ENCODE peak calls at places on chromosomes 16 and 17, in seven cellular contexts. One of them, this sample, is unnamed.

GRCh38 chr16:83200005-83200779 is 573.4 kb downstream of the CDH13 start:
- DNase-seq in esophagus squamous epithelium: no peak
- DNase-seq in lower lobe of right lung: no peak
- DNase-seq in endothelial cell of umbilical vein: no peak
- DNase-seq in GM23338: peak; percentile 17
- DNase-seq in PC-9: no peak
- DNase-seq in ovary: no peak
- DNase-seq in this sample: peak; percentile 29

GRCh38 chr17:77609553-77610517 is 348.7 kb upstream of the TNRC6C start:
- DNase-seq in endothelial cell of umbilical vein: no peak
- DNase-seq in lower lobe of right lung: no peak
- DNase-seq in ovary: no peak
- DNase-seq in GM23338: no peak
- DNase-seq in esophagus squamous epithelium: no peak
- DNase-seq in PC-9: no peak
- DNase-seq in this sample: peak; percentile 17

GRCh38 chr17:37744961-37745800 is at the start of gene HNF1B:
- DNase-seq in PC-9: no peak
- DNase-seq in lower lobe of right lung: peak; percentile 59
- DNase-seq in endothelial cell of umbilical vein: no peak
- DNase-seq in GM23338: peak; percentile 83
- DNase-seq in esophagus squamous epithelium: no peak
- DNase-seq in ovary: no peak
- DNase-seq in this sample: no peak

GRCh38 chr16:51896013-51896412 is 650.9 kb downstream of the TOX3 start:
- DNase-seq in PC-9: no peak
- DNase-seq in GM23338: peak; percentile 66
- DNase-seq in esophagus squamous epithelium: no peak
- DNase-seq in endothelial cell of umbilical vein: no peak
- DNase-seq in ovary: no peak
- DNase-seq in lower lobe of right lung: no peak
- DNase-seq in this sample: no peak

GRCh38 chr16:11315499-11315898 is 29.8 kb upstream of the RMI2 start:
- DNase-seq in esophagus squamous epithelium: no peak
- DNase-seq in GM23338: peak; percentile 100
- DNase-seq in lower lobe of right lung: no peak
- DNase-seq in endothelial cell of umbilical vein: no peak
- DNase-seq in PC-9: peak; percentile 79
- DNase-seq in ovary: no peak
- DNase-seq in this sample: peak; percentile 37

GRCh38 chr17:9875441-9875840 is 29.6 kb downstream of the RCVRN start:
- DNase-seq in endothelial cell of umbilical vein: no peak
- DNase-seq in lower lobe of right lung: no peak
- DNase-seq in ovary: no peak
- DNase-seq in PC-9: peak; percentile 66
- DNase-seq in GM23338: peak; percentile 11
- DNase-seq in esophagus squamous epithelium: no peak
- DNase-seq in this sample: peak; percentile 85

GRCh38 chr16:31105677-31106213 is 2.4 kb upstream of the BCKDK start:
- DNase-seq in GM23338: peak; percentile 85
- DNase-seq in endothelial cell of umbilical vein: peak; percentile 63
- DNase-seq in PC-9: peak; percentile 93
- DNase-seq in lower lobe of right lung: peak; percentile 92
- DNase-seq in ovary: peak; percentile 86
- DNase-seq in esophagus squamous epithelium: no peak
- DNase-seq in this sample: peak; percentile 32

GRCh38 chr16:89452241-89452640 is 38.1 kb downstream of the ANKRD11 start:
- DNase-seq in GM23338: no peak
- DNase-seq in esophagus squamous epithelium: no peak
- DNase-seq in PC-9: no peak
- DNase-seq in endothelial cell of umbilical vein: no peak
- DNase-seq in lower lobe of right lung: no peak
- DNase-seq in ovary: no peak
- DNase-seq in this sample: no peak

GRCh38 chr17:36665417-36665816 is 64.0 kb downstream of the MRM1 start:
- DNase-seq in ovary: no peak
- DNase-seq in GM23338: no peak
- DNase-seq in lower lobe of right lung: no peak
- DNase-seq in endothelial cell of umbilical vein: no peak
- DNase-seq in esophagus squamous epithelium: no peak
- DNase-seq in PC-9: peak; percentile 27
- DNase-seq in this sample: no peak

GRCh38 chr16:48011888-48012658 is 143.7 kb downstream of the ABCC12 start:
- DNase-seq in PC-9: no peak
- DNase-seq in ovary: no peak
- DNase-seq in esophagus squamous epithelium: no peak
- DNase-seq in GM23338: no peak
- DNase-seq in lower lobe of right lung: no peak
- DNase-seq in endothelial cell of umbilical vein: no peak
- DNase-seq in this sample: no peak

GRCh38 chr17:39765159-39765558 is 27.4 kb downstream of the GRB7 start:
- DNase-seq in PC-9: no peak
- DNase-seq in esophagus squamous epithelium: no peak
- DNase-seq in lower lobe of right lung: no peak
- DNase-seq in endothelial cell of umbilical vein: no peak
- DNase-seq in GM23338: no peak
- DNase-seq in ovary: no peak
- DNase-seq in this sample: no peak

GRCh38 chr16:55297910-55298175 is 26.2 kb upstream of the IRX6 start:
- DNase-seq in PC-9: no peak
- DNase-seq in esophagus squamous epithelium: no peak
- DNase-seq in ovary: no peak
- DNase-seq in endothelial cell of umbilical vein: no peak
- DNase-seq in GM23338: no peak
- DNase-seq in lower lobe of right lung: no peak
- DNase-seq in this sample: no peak

GRCh38 chr17:36610472-36610871 is 9.1 kb downstream of the MRM1 start:
- DNase-seq in PC-9: no peak
- DNase-seq in GM23338: no peak
- DNase-seq in ovary: no peak
- DNase-seq in esophagus squamous epithelium: no peak
- DNase-seq in lower lobe of right lung: no peak
- DNase-seq in endothelial cell of umbilical vein: no peak
- DNase-seq in this sample: no peak

GRCh38 chr16:65617421-65617820 is 495.6 kb upstream of the CDH11 start:
- DNase-seq in PC-9: no peak
- DNase-seq in GM23338: no peak
- DNase-seq in endothelial cell of umbilical vein: no peak
- DNase-seq in esophagus squamous epithelium: no peak
- DNase-seq in ovary: no peak
- DNase-seq in lower lobe of right lung: no peak
- DNase-seq in this sample: no peak

GRCh38 chr16:74991593-74992403 is 6.9 kb upstream of the WDR59 start:
- DNase-seq in ovary: no peak
- DNase-seq in PC-9: no peak
- DNase-seq in esophagus squamous epithelium: no peak
- DNase-seq in endothelial cell of umbilical vein: no peak
- DNase-seq in GM23338: no peak
- DNase-seq in lower lobe of right lung: no peak
- DNase-seq in this sample: no peak

GRCh38 chr17:4599505-4600281 is 15.4 kb downstream of the SMTNL2 start:
- DNase-seq in endothelial cell of umbilical vein: no peak
- DNase-seq in lower lobe of right lung: no peak
- DNase-seq in GM23338: peak; percentile 74
- DNase-seq in esophagus squamous epithelium: no peak
- DNase-seq in ovary: peak; percentile 86
- DNase-seq in PC-9: peak; percentile 73
- DNase-seq in this sample: peak; percentile 29

GRCh38 chr17:20072692-20072992 is 63.5 kb downstream of the SPECC1 start:
- DNase-seq in ovary: no peak
- DNase-seq in endothelial cell of umbilical vein: no peak
- DNase-seq in PC-9: no peak
- DNase-seq in lower lobe of right lung: no peak
- DNase-seq in GM23338: no peak
- DNase-seq in esophagus squamous epithelium: no peak
- DNase-seq in this sample: no peak

GRCh38 chr17:81993726-81994592 is 16.5 kb downstream of the ASPSCR1 start:
- DNase-seq in GM23338: no peak
- DNase-seq in esophagus squamous epithelium: no peak
- DNase-seq in endothelial cell of umbilical vein: no peak
- DNase-seq in PC-9: no peak
- DNase-seq in ovary: no peak
- DNase-seq in lower lobe of right lung: no peak
- DNase-seq in this sample: no peak

GRCh38 chr17:72985882-72986720 is 106.4 kb downstream of the SLC39A11 start:
- DNase-seq in GM23338: peak; percentile 93
- DNase-seq in lower lobe of right lung: peak; percentile 63
- DNase-seq in endothelial cell of umbilical vein: peak; percentile 53
- DNase-seq in esophagus squamous epithelium: no peak
- DNase-seq in ovary: no peak
- DNase-seq in PC-9: peak; percentile 47
- DNase-seq in this sample: peak; percentile 55

GRCh38 chr17:17380156-17380925 is 77.2 kb downstream of the NT5M start:
- DNase-seq in endothelial cell of umbilical vein: no peak
- DNase-seq in esophagus squamous epithelium: no peak
- DNase-seq in ovary: no peak
- DNase-seq in PC-9: no peak
- DNase-seq in GM23338: no peak
- DNase-seq in lower lobe of right lung: no peak
- DNase-seq in this sample: no peak

GRCh38 chr16:57696240-57696639 is 1.6 kb downstream of the DRC7 start:
- DNase-seq in PC-9: no peak
- DNase-seq in endothelial cell of umbilical vein: no peak
- DNase-seq in GM23338: no peak
- DNase-seq in esophagus squamous epithelium: no peak
- DNase-seq in lower lobe of right lung: no peak
- DNase-seq in ovary: no peak
- DNase-seq in this sample: no peak

DNA sequence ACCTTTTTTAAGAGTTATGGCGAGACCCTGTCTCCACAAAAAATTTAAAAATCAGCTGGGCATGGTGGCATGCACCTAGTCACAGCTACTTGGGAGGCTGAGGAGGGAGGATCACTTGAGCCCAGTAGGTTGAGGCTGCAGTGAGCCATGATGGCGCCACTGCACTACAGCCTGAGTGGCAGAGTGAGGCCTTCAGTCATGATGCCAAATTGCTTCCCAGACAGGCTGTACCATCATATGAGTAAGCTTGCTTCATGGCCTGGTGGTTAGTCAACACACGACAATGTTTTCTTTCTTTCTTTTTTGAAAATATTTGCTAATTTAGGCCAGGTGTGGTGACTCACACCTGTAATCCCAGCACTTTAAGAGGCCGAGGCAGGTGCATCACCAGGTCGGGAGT is 12.5 kb downstream of the NTAN1 start:
- DNase-seq in esophagus squamous epithelium: no peak
- DNase-seq in lower lobe of right lung: no peak
- DNase-seq in endothelial cell of umbilical vein: no peak
- DNase-seq in GM23338: no peak
- DNase-seq in ovary: no peak
- DNase-seq in PC-9: no peak
- DNase-seq in this sample: no peak
- H3K36me3 ChIP-seq in esophagus squamous epithelium: peaks cover 26% of the 10 kb centered on the region
- H3K36me3 ChIP-seq in lower lobe of right lung: peaks cover 61% of the 10 kb centered on the region
- H3K36me3 ChIP-seq in endothelial cell of umbilical vein: peaks cover 42% of the 10 kb centered on the region
- H3K36me3 ChIP-seq in GM23338: peaks cover 5% of the 10 kb centered on the region
- H3K36me3 ChIP-seq in ovary: no peaks in the 10 kb centered on the region
- H3K36me3 ChIP-seq in PC-9: peaks cover 4% of the 10 kb centered on the region
- H3K36me3 ChIP-seq in this sample: peaks cover 11% of the 10 kb centered on the region

GRCh38 chr17:78828470-78829185 is 12.0 kb downstream of the USP36 start:
- DNase-seq in ovary: no peak
- DNase-seq in esophagus squamous epithelium: no peak
- DNase-seq in PC-9: no peak
- DNase-seq in endothelial cell of umbilical vein: peak; percentile 35
- DNase-seq in lower lobe of right lung: no peak
- DNase-seq in GM23338: peak; percentile 30
- DNase-seq in this sample: peak; percentile 66
- TF ChIP-seq CTCF in ovary: no peak
- TF ChIP-seq CTCF in esophagus squamous epithelium: no peak
- TF ChIP-seq CTCF in PC-9: no peak
- TF ChIP-seq CTCF in endothelial cell of umbilical vein: peak; percentile 39
- TF ChIP-seq CTCF in lower lobe of right lung: no peak
- TF ChIP-seq CTCF in GM23338: peak; percentile 44
- TF ChIP-seq CTCF in this sample: peak; percentile 58

GRCh38 chr17:57900991-57901743 is 51.3 kb upstream of the MRPS23 start:
- DNase-seq in PC-9: peak; percentile 65
- DNase-seq in esophagus squamous epithelium: no peak
- DNase-seq in GM23338: no peak
- DNase-seq in lower lobe of right lung: peak; percentile 47
- DNase-seq in ovary: no peak
- DNase-seq in endothelial cell of umbilical vein: no peak
- DNase-seq in this sample: no peak

GRCh38 chr17:57899822-57900221 is 50.0 kb upstream of the MRPS23 start:
- DNase-seq in GM23338: no peak
- DNase-seq in PC-9: peak; percentile 60
- DNase-seq in ovary: no peak
- DNase-seq in esophagus squamous epithelium: no peak
- DNase-seq in endothelial cell of umbilical vein: no peak
- DNase-seq in lower lobe of right lung: peak; percentile 85
- DNase-seq in this sample: no peak

GRCh38 chr17:57903961-57904360 is 51.3 kb downstream of the CUEDC1 start:
- DNase-seq in GM23338: no peak
- DNase-seq in endothelial cell of umbilical vein: no peak
- DNase-seq in ovary: no peak
- DNase-seq in lower lobe of right lung: peak; percentile 35
- DNase-seq in esophagus squamous epithelium: no peak
- DNase-seq in PC-9: no peak
- DNase-seq in this sample: no peak

GRCh38 chr17:57902800-57903759 is 52.1 kb downstream of the CUEDC1 start:
- DNase-seq in ovary: no peak
- DNase-seq in GM23338: no peak
- DNase-seq in lower lobe of right lung: peak; percentile 96
- DNase-seq in PC-9: peak; percentile 87
- DNase-seq in endothelial cell of umbilical vein: peak; percentile 80
- DNase-seq in esophagus squamous epithelium: peak; percentile 39
- DNase-seq in this sample: peak; percentile 90

DNA sequence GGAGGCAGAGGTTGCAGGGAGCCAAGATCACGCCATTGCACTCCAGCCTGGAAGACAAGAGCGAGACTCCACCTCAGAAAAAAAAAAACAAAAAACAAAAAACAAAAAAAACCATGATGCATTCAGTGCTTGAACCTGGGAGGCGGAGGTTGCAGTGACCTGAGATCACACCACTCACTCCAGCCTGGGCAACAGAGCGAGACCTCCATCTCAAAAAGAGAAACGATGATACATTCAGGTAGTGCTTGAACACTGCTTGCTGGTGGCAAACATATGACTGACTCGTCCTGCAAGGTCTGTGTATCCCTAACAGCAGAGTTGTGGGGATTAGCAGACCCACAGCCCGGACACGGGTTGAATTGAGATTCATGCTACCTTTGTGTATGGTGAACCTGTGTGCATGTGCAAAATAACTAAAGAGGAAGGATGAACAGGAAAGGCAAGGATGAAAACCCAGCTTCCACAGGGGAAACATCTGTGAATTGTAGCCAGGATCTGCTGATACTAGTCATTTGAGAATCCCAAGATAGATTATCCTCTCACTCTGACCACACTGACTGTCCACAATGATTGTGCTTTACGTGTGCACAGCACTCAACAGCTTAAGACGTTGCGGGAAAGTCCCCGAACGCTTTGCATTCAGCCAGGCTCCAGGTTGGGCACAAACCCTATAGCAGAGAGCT is 52.4 kb upstream of the MRPS23 start:
- DNase-seq in lower lobe of right lung: peak; percentile 35
- DNase-seq in esophagus squamous epithelium: no peak
- DNase-seq in endothelial cell of umbilical vein: no peak
- DNase-seq in GM23338: no peak
- DNase-seq in ovary: no peak
- DNase-seq in PC-9: no peak
- DNase-seq in this sample: no peak
- H3K27ac ChIP-seq in lower lobe of right lung: peak overlapping the region; percentile 88
- H3K27ac ChIP-seq in esophagus squamous epithelium: peak overlapping the region; percentile 90
- H3K27ac ChIP-seq in endothelial cell of umbilical vein: no peak overlapping the region
- H3K27ac ChIP-seq in GM23338: no peak overlapping the region
- H3K27ac ChIP-seq in ovary: no peak overlapping the region
- H3K27ac ChIP-seq in PC-9: peak overlapping the region; percentile 69
- H3K27ac ChIP-seq in this sample: no peak overlapping the region

GRCh38 chr17:27607692-27608091 is 23.3 kb upstream of the LGALS9 start:
- DNase-seq in PC-9: no peak
- DNase-seq in ovary: no peak
- DNase-seq in GM23338: no peak
- DNase-seq in lower lobe of right lung: no peak
- DNase-seq in esophagus squamous epithelium: no peak
- DNase-seq in endothelial cell of umbilical vein: no peak
- DNase-seq in this sample: no peak
- H3K36me3 ChIP-seq in PC-9: no peaks in the 10 kb centered on the region
- H3K36me3 ChIP-seq in ovary: no peaks in the 10 kb centered on the region
- H3K36me3 ChIP-seq in GM23338: peaks cover 14% of the 10 kb centered on the region
- H3K36me3 ChIP-seq in lower lobe of right lung: peaks cover 91% of the 10 kb centered on the region
- H3K36me3 ChIP-seq in esophagus squamous epithelium: peaks cover 45% of the 10 kb centered on the region
- H3K36me3 ChIP-seq in endothelial cell of umbilical vein: peaks cover 59% of the 10 kb centered on the region
- H3K36me3 ChIP-seq in this sample: no peaks in the 10 kb centered on the region

This sample was measured in fibroblast of lung.